ENCODE peak calls at places on chromosomes 1 and 21, in eight cellular contexts. One of them, this sample, is unnamed.
A peak's percentile ranks its signal among the peaks of the same experiment; 100 is the strongest.

GRCh38 chr1:2320001-2320400 is 71.4 kb downstream of the MORN1 start:
- DNase-seq in NCI-H1694: no peak
- DNase-seq in iris pigment epithelial cell: no peak
- DNase-seq in amniotic stem cell: no peak
- DNase-seq in activated T-helper 2 cell treated with anti-CD3 and anti-CD28 coated beads, Interferon-gamma antibody, Interleukin-2, Interleukin-4, amounts not matched to agents 10 μg/mL and 5 μg/mL and 100 μg/mL, durations not matched to agents 14 hours and 24 hours and 36 hours: no peak
- DNase-seq in SK-N-SH: no peak
- DNase-seq in stimulated activated CD8-positive, alpha-beta memory T cell treated with anti-CD3 and anti-CD28 coated beads, Interleukin-4, amount 100 ng/mL, for 1 hour: no peak
- DNase-seq in progenitor cell of endocrine pancreas: no peak
- DNase-seq in this sample: no peak

GRCh38 chr1:19209439-19209989 is 552 bp downstream of the UBR4 start:
- DNase-seq in SK-N-SH: peak; percentile 36
- DNase-seq in amniotic stem cell: no peak
- DNase-seq in iris pigment epithelial cell: peak; percentile 74
- DNase-seq in progenitor cell of endocrine pancreas: no peak
- DNase-seq in activated T-helper 2 cell treated with anti-CD3 and anti-CD28 coated beads, Interferon-gamma antibody, Interleukin-2, Interleukin-4, amounts not matched to agents 10 μg/mL and 5 μg/mL and 100 μg/mL, durations not matched to agents 14 hours and 24 hours and 36 hours: peak; percentile 44
- DNase-seq in NCI-H1694: no peak
- DNase-seq in stimulated activated CD8-positive, alpha-beta memory T cell treated with anti-CD3 and anti-CD28 coated beads, Interleukin-4, amount 100 ng/mL, for 1 hour: peak; percentile 5
- DNase-seq in this sample: peak; percentile 78

GRCh38 chr1:240235521-240236288 is 144.0 kb downstream of the FMN2 start:
- DNase-seq in amniotic stem cell: no peak
- DNase-seq in activated T-helper 2 cell treated with anti-CD3 and anti-CD28 coated beads, Interferon-gamma antibody, Interleukin-2, Interleukin-4, amounts not matched to agents 10 μg/mL and 5 μg/mL and 100 μg/mL, durations not matched to agents 14 hours and 24 hours and 36 hours: no peak
- DNase-seq in stimulated activated CD8-positive, alpha-beta memory T cell treated with anti-CD3 and anti-CD28 coated beads, Interleukin-4, amount 100 ng/mL, for 1 hour: no peak
- DNase-seq in NCI-H1694: no peak
- DNase-seq in progenitor cell of endocrine pancreas: no peak
- DNase-seq in iris pigment epithelial cell: peak; percentile 40
- DNase-seq in SK-N-SH: no peak
- DNase-seq in this sample: no peak

GRCh38 chr21:20789696-20790095 is 208.5 kb upstream of the NCAM2 start:
- DNase-seq in NCI-H1694: no peak
- DNase-seq in stimulated activated CD8-positive, alpha-beta memory T cell treated with anti-CD3 and anti-CD28 coated beads, Interleukin-4, amount 100 ng/mL, for 1 hour: no peak
- DNase-seq in amniotic stem cell: no peak
- DNase-seq in iris pigment epithelial cell: peak; percentile 4
- DNase-seq in activated T-helper 2 cell treated with anti-CD3 and anti-CD28 coated beads, Interferon-gamma antibody, Interleukin-2, Interleukin-4, amounts not matched to agents 10 μg/mL and 5 μg/mL and 100 μg/mL, durations not matched to agents 14 hours and 24 hours and 36 hours: no peak
- DNase-seq in progenitor cell of endocrine pancreas: no peak
- DNase-seq in SK-N-SH: no peak
- DNase-seq in this sample: no peak

GRCh38 chr1:201551096-201551495 is 12.2 kb downstream of the NAV1 start:
- DNase-seq in SK-N-SH: no peak
- DNase-seq in activated T-helper 2 cell treated with anti-CD3 and anti-CD28 coated beads, Interferon-gamma antibody, Interleukin-2, Interleukin-4, amounts not matched to agents 10 μg/mL and 5 μg/mL and 100 μg/mL, durations not matched to agents 14 hours and 24 hours and 36 hours: no peak
- DNase-seq in iris pigment epithelial cell: no peak
- DNase-seq in stimulated activated CD8-positive, alpha-beta memory T cell treated with anti-CD3 and anti-CD28 coated beads, Interleukin-4, amount 100 ng/mL, for 1 hour: no peak
- DNase-seq in NCI-H1694: no peak
- DNase-seq in progenitor cell of endocrine pancreas: no peak
- DNase-seq in amniotic stem cell: no peak
- DNase-seq in this sample: no peak

GRCh38 chr21:15820327-15820726 is 90.5 kb downstream of the USP25 start:
- DNase-seq in progenitor cell of endocrine pancreas: no peak
- DNase-seq in NCI-H1694: no peak
- DNase-seq in stimulated activated CD8-positive, alpha-beta memory T cell treated with anti-CD3 and anti-CD28 coated beads, Interleukin-4, amount 100 ng/mL, for 1 hour: no peak
- DNase-seq in amniotic stem cell: no peak
- DNase-seq in iris pigment epithelial cell: no peak
- DNase-seq in SK-N-SH: peak; percentile 2
- DNase-seq in activated T-helper 2 cell treated with anti-CD3 and anti-CD28 coated beads, Interferon-gamma antibody, Interleukin-2, Interleukin-4, amounts not matched to agents 10 μg/mL and 5 μg/mL and 100 μg/mL, durations not matched to agents 14 hours and 24 hours and 36 hours: no peak
- DNase-seq in this sample: no peak

GRCh38 chr1:114671011-114671938 is 1.4 kb upstream of the DENND2C start:
- DNase-seq in progenitor cell of endocrine pancreas: no peak
- DNase-seq in iris pigment epithelial cell: peak; percentile 16
- DNase-seq in SK-N-SH: peak; percentile 29
- DNase-seq in stimulated activated CD8-positive, alpha-beta memory T cell treated with anti-CD3 and anti-CD28 coated beads, Interleukin-4, amount 100 ng/mL, for 1 hour: no peak
- DNase-seq in activated T-helper 2 cell treated with anti-CD3 and anti-CD28 coated beads, Interferon-gamma antibody, Interleukin-2, Interleukin-4, amounts not matched to agents 10 μg/mL and 5 μg/mL and 100 μg/mL, durations not matched to agents 14 hours and 24 hours and 36 hours: no peak
- DNase-seq in NCI-H1694: peak; percentile 18
- DNase-seq in amniotic stem cell: peak; percentile 3
- DNase-seq in this sample: no peak

GRCh38 chr21:37704751-37705150 is 211.5 kb downstream of the KCNJ6 start:
- DNase-seq in SK-N-SH: no peak
- DNase-seq in stimulated activated CD8-positive, alpha-beta memory T cell treated with anti-CD3 and anti-CD28 coated beads, Interleukin-4, amount 100 ng/mL, for 1 hour: no peak
- DNase-seq in amniotic stem cell: no peak
- DNase-seq in activated T-helper 2 cell treated with anti-CD3 and anti-CD28 coated beads, Interferon-gamma antibody, Interleukin-2, Interleukin-4, amounts not matched to agents 10 μg/mL and 5 μg/mL and 100 μg/mL, durations not matched to agents 14 hours and 24 hours and 36 hours: no peak
- DNase-seq in NCI-H1694: no peak
- DNase-seq in iris pigment epithelial cell: no peak
- DNase-seq in progenitor cell of endocrine pancreas: no peak
- DNase-seq in this sample: no peak

GRCh38 chr21:42630626-42631025 is 22.8 kb upstream of the PDE9A start:
- DNase-seq in stimulated activated CD8-positive, alpha-beta memory T cell treated with anti-CD3 and anti-CD28 coated beads, Interleukin-4, amount 100 ng/mL, for 1 hour: no peak
- DNase-seq in activated T-helper 2 cell treated with anti-CD3 and anti-CD28 coated beads, Interferon-gamma antibody, Interleukin-2, Interleukin-4, amounts not matched to agents 10 μg/mL and 5 μg/mL and 100 μg/mL, durations not matched to agents 14 hours and 24 hours and 36 hours: no peak
- DNase-seq in progenitor cell of endocrine pancreas: no peak
- DNase-seq in amniotic stem cell: no peak
- DNase-seq in iris pigment epithelial cell: no peak
- DNase-seq in SK-N-SH: no peak
- DNase-seq in NCI-H1694: no peak
- DNase-seq in this sample: no peak

GRCh38 chr21:45630876-45631275 is 12.6 kb upstream of the PCBP3 start:
- DNase-seq in progenitor cell of endocrine pancreas: no peak
- DNase-seq in NCI-H1694: no peak
- DNase-seq in stimulated activated CD8-positive, alpha-beta memory T cell treated with anti-CD3 and anti-CD28 coated beads, Interleukin-4, amount 100 ng/mL, for 1 hour: no peak
- DNase-seq in iris pigment epithelial cell: no peak
- DNase-seq in activated T-helper 2 cell treated with anti-CD3 and anti-CD28 coated beads, Interferon-gamma antibody, Interleukin-2, Interleukin-4, amounts not matched to agents 10 μg/mL and 5 μg/mL and 100 μg/mL, durations not matched to agents 14 hours and 24 hours and 36 hours: no peak
- DNase-seq in amniotic stem cell: no peak
- DNase-seq in SK-N-SH: no peak
- DNase-seq in this sample: no peak

GRCh38 chr1:112713466-112714312 is 1.4 kb downstream of the PPM1J start:
- DNase-seq in SK-N-SH: no peak
- DNase-seq in NCI-H1694: no peak
- DNase-seq in iris pigment epithelial cell: no peak
- DNase-seq in amniotic stem cell: no peak
- DNase-seq in progenitor cell of endocrine pancreas: no peak
- DNase-seq in stimulated activated CD8-positive, alpha-beta memory T cell treated with anti-CD3 and anti-CD28 coated beads, Interleukin-4, amount 100 ng/mL, for 1 hour: no peak
- DNase-seq in activated T-helper 2 cell treated with anti-CD3 and anti-CD28 coated beads, Interferon-gamma antibody, Interleukin-2, Interleukin-4, amounts not matched to agents 10 μg/mL and 5 μg/mL and 100 μg/mL, durations not matched to agents 14 hours and 24 hours and 36 hours: no peak
- DNase-seq in this sample: no peak

GRCh38 chr1:192445849-192446489 is 129.2 kb downstream of the RGS21 start:
- DNase-seq in activated T-helper 2 cell treated with anti-CD3 and anti-CD28 coated beads, Interferon-gamma antibody, Interleukin-2, Interleukin-4, amounts not matched to agents 10 μg/mL and 5 μg/mL and 100 μg/mL, durations not matched to agents 14 hours and 24 hours and 36 hours: no peak
- DNase-seq in SK-N-SH: no peak
- DNase-seq in stimulated activated CD8-positive, alpha-beta memory T cell treated with anti-CD3 and anti-CD28 coated beads, Interleukin-4, amount 100 ng/mL, for 1 hour: peak; percentile 11
- DNase-seq in NCI-H1694: peak; percentile 29
- DNase-seq in iris pigment epithelial cell: peak; percentile 44
- DNase-seq in amniotic stem cell: no peak
- DNase-seq in progenitor cell of endocrine pancreas: peak; percentile 39
- DNase-seq in this sample: no peak

GRCh38 chr1:227411066-227411465 is 92.8 kb upstream of the CDC42BPA start:
- DNase-seq in progenitor cell of endocrine pancreas: no peak
- DNase-seq in stimulated activated CD8-positive, alpha-beta memory T cell treated with anti-CD3 and anti-CD28 coated beads, Interleukin-4, amount 100 ng/mL, for 1 hour: no peak
- DNase-seq in amniotic stem cell: no peak
- DNase-seq in activated T-helper 2 cell treated with anti-CD3 and anti-CD28 coated beads, Interferon-gamma antibody, Interleukin-2, Interleukin-4, amounts not matched to agents 10 μg/mL and 5 μg/mL and 100 μg/mL, durations not matched to agents 14 hours and 24 hours and 36 hours: no peak
- DNase-seq in SK-N-SH: no peak
- DNase-seq in NCI-H1694: no peak
- DNase-seq in iris pigment epithelial cell: peak; percentile 84
- DNase-seq in this sample: no peak

GRCh38 chr1:232973652-232974611 is 23.5 kb downstream of the NTPCR start:
- DNase-seq in activated T-helper 2 cell treated with anti-CD3 and anti-CD28 coated beads, Interferon-gamma antibody, Interleukin-2, Interleukin-4, amounts not matched to agents 10 μg/mL and 5 μg/mL and 100 μg/mL, durations not matched to agents 14 hours and 24 hours and 36 hours: no peak
- DNase-seq in amniotic stem cell: no peak
- DNase-seq in SK-N-SH: no peak
- DNase-seq in NCI-H1694: no peak
- DNase-seq in progenitor cell of endocrine pancreas: no peak
- DNase-seq in iris pigment epithelial cell: no peak
- DNase-seq in stimulated activated CD8-positive, alpha-beta memory T cell treated with anti-CD3 and anti-CD28 coated beads, Interleukin-4, amount 100 ng/mL, for 1 hour: no peak
- DNase-seq in this sample: no peak

GRCh38 chr1:38529337-38529860 is 330.2 kb downstream of the RRAGC start:
- DNase-seq in progenitor cell of endocrine pancreas: no peak
- DNase-seq in amniotic stem cell: no peak
- DNase-seq in iris pigment epithelial cell: no peak
- DNase-seq in NCI-H1694: no peak
- DNase-seq in activated T-helper 2 cell treated with anti-CD3 and anti-CD28 coated beads, Interferon-gamma antibody, Interleukin-2, Interleukin-4, amounts not matched to agents 10 μg/mL and 5 μg/mL and 100 μg/mL, durations not matched to agents 14 hours and 24 hours and 36 hours: no peak
- DNase-seq in SK-N-SH: no peak
- DNase-seq in stimulated activated CD8-positive, alpha-beta memory T cell treated with anti-CD3 and anti-CD28 coated beads, Interleukin-4, amount 100 ng/mL, for 1 hour: no peak
- DNase-seq in this sample: no peak

GRCh38 chr1:41496080-41497055 is 11.9 kb upstream of the EDN2 start:
- DNase-seq in NCI-H1694: no peak
- DNase-seq in amniotic stem cell: peak; percentile 54
- DNase-seq in stimulated activated CD8-positive, alpha-beta memory T cell treated with anti-CD3 and anti-CD28 coated beads, Interleukin-4, amount 100 ng/mL, for 1 hour: no peak
- DNase-seq in progenitor cell of endocrine pancreas: peak; percentile 65
- DNase-seq in iris pigment epithelial cell: peak; percentile 73
- DNase-seq in activated T-helper 2 cell treated with anti-CD3 and anti-CD28 coated beads, Interferon-gamma antibody, Interleukin-2, Interleukin-4, amounts not matched to agents 10 μg/mL and 5 μg/mL and 100 μg/mL, durations not matched to agents 14 hours and 24 hours and 36 hours: peak; percentile 27
- DNase-seq in SK-N-SH: no peak
- DNase-seq in this sample: peak; percentile 77

GRCh38 chr1:24392982-24393645 is 20.5 kb downstream of the STPG1 start:
- DNase-seq in SK-N-SH: no peak
- DNase-seq in progenitor cell of endocrine pancreas: no peak
- DNase-seq in iris pigment epithelial cell: no peak
- DNase-seq in NCI-H1694: no peak
- DNase-seq in amniotic stem cell: no peak
- DNase-seq in activated T-helper 2 cell treated with anti-CD3 and anti-CD28 coated beads, Interferon-gamma antibody, Interleukin-2, Interleukin-4, amounts not matched to agents 10 μg/mL and 5 μg/mL and 100 μg/mL, durations not matched to agents 14 hours and 24 hours and 36 hours: no peak
- DNase-seq in stimulated activated CD8-positive, alpha-beta memory T cell treated with anti-CD3 and anti-CD28 coated beads, Interleukin-4, amount 100 ng/mL, for 1 hour: no peak
- DNase-seq in this sample: no peak

GRCh38 chr1:168234846-168235547 is 9.2 kb downstream of the SFT2D2 start:
- DNase-seq in stimulated activated CD8-positive, alpha-beta memory T cell treated with anti-CD3 and anti-CD28 coated beads, Interleukin-4, amount 100 ng/mL, for 1 hour: no peak
- DNase-seq in SK-N-SH: peak; percentile 51
- DNase-seq in progenitor cell of endocrine pancreas: no peak
- DNase-seq in activated T-helper 2 cell treated with anti-CD3 and anti-CD28 coated beads, Interferon-gamma antibody, Interleukin-2, Interleukin-4, amounts not matched to agents 10 μg/mL and 5 μg/mL and 100 μg/mL, durations not matched to agents 14 hours and 24 hours and 36 hours: peak; percentile 51
- DNase-seq in iris pigment epithelial cell: peak; percentile 60
- DNase-seq in amniotic stem cell: no peak
- DNase-seq in NCI-H1694: peak; percentile 44
- DNase-seq in this sample: peak; percentile 53

GRCh38 chr1:111203681-111204210 is 3.3 kb upstream of the DENND2D start:
- DNase-seq in iris pigment epithelial cell: peak; percentile 56
- DNase-seq in activated T-helper 2 cell treated with anti-CD3 and anti-CD28 coated beads, Interferon-gamma antibody, Interleukin-2, Interleukin-4, amounts not matched to agents 10 μg/mL and 5 μg/mL and 100 μg/mL, durations not matched to agents 14 hours and 24 hours and 36 hours: peak; percentile 83
- DNase-seq in SK-N-SH: peak; percentile 62
- DNase-seq in NCI-H1694: no peak
- DNase-seq in amniotic stem cell: no peak
- DNase-seq in stimulated activated CD8-positive, alpha-beta memory T cell treated with anti-CD3 and anti-CD28 coated beads, Interleukin-4, amount 100 ng/mL, for 1 hour: peak; percentile 81
- DNase-seq in progenitor cell of endocrine pancreas: no peak
- DNase-seq in this sample: peak; percentile 86

GRCh38 chr1:10635385-10635896 is 160.7 kb downstream of the PEX14 start:
- DNase-seq in SK-N-SH: peak; percentile 49
- DNase-seq in iris pigment epithelial cell: peak; percentile 29
- DNase-seq in progenitor cell of endocrine pancreas: no peak
- DNase-seq in activated T-helper 2 cell treated with anti-CD3 and anti-CD28 coated beads, Interferon-gamma antibody, Interleukin-2, Interleukin-4, amounts not matched to agents 10 μg/mL and 5 μg/mL and 100 μg/mL, durations not matched to agents 14 hours and 24 hours and 36 hours: no peak
- DNase-seq in NCI-H1694: peak; percentile 71
- DNase-seq in stimulated activated CD8-positive, alpha-beta memory T cell treated with anti-CD3 and anti-CD28 coated beads, Interleukin-4, amount 100 ng/mL, for 1 hour: no peak
- DNase-seq in amniotic stem cell: no peak
- DNase-seq in this sample: no peak

GRCh38 chr21:42234464-42235241 is 15.7 kb downstream of the ABCG1 start:
- DNase-seq in progenitor cell of endocrine pancreas: peak; percentile 66
- DNase-seq in iris pigment epithelial cell: peak; percentile 34
- DNase-seq in stimulated activated CD8-positive, alpha-beta memory T cell treated with anti-CD3 and anti-CD28 coated beads, Interleukin-4, amount 100 ng/mL, for 1 hour: no peak
- DNase-seq in amniotic stem cell: no peak
- DNase-seq in NCI-H1694: no peak
- DNase-seq in SK-N-SH: peak; percentile 92
- DNase-seq in activated T-helper 2 cell treated with anti-CD3 and anti-CD28 coated beads, Interferon-gamma antibody, Interleukin-2, Interleukin-4, amounts not matched to agents 10 μg/mL and 5 μg/mL and 100 μg/mL, durations not matched to agents 14 hours and 24 hours and 36 hours: peak; percentile 79
- DNase-seq in this sample: peak; percentile 80

GRCh38 chr1:211711313-211711712 is 35.9 kb upstream of the NEK2 start:
- DNase-seq in activated T-helper 2 cell treated with anti-CD3 and anti-CD28 coated beads, Interferon-gamma antibody, Interleukin-2, Interleukin-4, amounts not matched to agents 10 μg/mL and 5 μg/mL and 100 μg/mL, durations not matched to agents 14 hours and 24 hours and 36 hours: no peak
- DNase-seq in NCI-H1694: no peak
- DNase-seq in amniotic stem cell: no peak
- DNase-seq in iris pigment epithelial cell: no peak
- DNase-seq in stimulated activated CD8-positive, alpha-beta memory T cell treated with anti-CD3 and anti-CD28 coated beads, Interleukin-4, amount 100 ng/mL, for 1 hour: no peak
- DNase-seq in SK-N-SH: no peak
- DNase-seq in progenitor cell of endocrine pancreas: no peak
- DNase-seq in this sample: no peak

GRCh38 chr1:113074237-113074636 is 1.2 kb downstream of the LRIG2 start:
- DNase-seq in activated T-helper 2 cell treated with anti-CD3 and anti-CD28 coated beads, Interferon-gamma antibody, Interleukin-2, Interleukin-4, amounts not matched to agents 10 μg/mL and 5 μg/mL and 100 μg/mL, durations not matched to agents 14 hours and 24 hours and 36 hours: no peak
- DNase-seq in SK-N-SH: no peak
- DNase-seq in stimulated activated CD8-positive, alpha-beta memory T cell treated with anti-CD3 and anti-CD28 coated beads, Interleukin-4, amount 100 ng/mL, for 1 hour: no peak
- DNase-seq in progenitor cell of endocrine pancreas: no peak
- DNase-seq in iris pigment epithelial cell: peak; percentile 55
- DNase-seq in NCI-H1694: no peak
- DNase-seq in amniotic stem cell: no peak
- DNase-seq in this sample: no peak

GRCh38 chr1:14571810-14572767 is 26.4 kb upstream of the KAZN start:
- DNase-seq in amniotic stem cell: no peak
- DNase-seq in stimulated activated CD8-positive, alpha-beta memory T cell treated with anti-CD3 and anti-CD28 coated beads, Interleukin-4, amount 100 ng/mL, for 1 hour: no peak
- DNase-seq in iris pigment epithelial cell: no peak
- DNase-seq in SK-N-SH: peak; percentile 44
- DNase-seq in progenitor cell of endocrine pancreas: no peak
- DNase-seq in NCI-H1694: no peak
- DNase-seq in activated T-helper 2 cell treated with anti-CD3 and anti-CD28 coated beads, Interferon-gamma antibody, Interleukin-2, Interleukin-4, amounts not matched to agents 10 μg/mL and 5 μg/mL and 100 μg/mL, durations not matched to agents 14 hours and 24 hours and 36 hours: no peak
- DNase-seq in this sample: no peak

GRCh38 chr1:21647431-21648373 is 21.5 kb downstream of the RAP1GAP start:
- DNase-seq in progenitor cell of endocrine pancreas: peak; percentile 68
- DNase-seq in NCI-H1694: no peak
- DNase-seq in activated T-helper 2 cell treated with anti-CD3 and anti-CD28 coated beads, Interferon-gamma antibody, Interleukin-2, Interleukin-4, amounts not matched to agents 10 μg/mL and 5 μg/mL and 100 μg/mL, durations not matched to agents 14 hours and 24 hours and 36 hours: peak; percentile 35
- DNase-seq in iris pigment epithelial cell: peak; percentile 68
- DNase-seq in amniotic stem cell: no peak
- DNase-seq in stimulated activated CD8-positive, alpha-beta memory T cell treated with anti-CD3 and anti-CD28 coated beads, Interleukin-4, amount 100 ng/mL, for 1 hour: no peak
- DNase-seq in SK-N-SH: no peak
- DNase-seq in this sample: peak; percentile 34

GRCh38 chr1:184409011-184409410 is 22.2 kb downstream of the C1orf21 start:
- DNase-seq in amniotic stem cell: no peak
- DNase-seq in iris pigment epithelial cell: peak; percentile 66
- DNase-seq in stimulated activated CD8-positive, alpha-beta memory T cell treated with anti-CD3 and anti-CD28 coated beads, Interleukin-4, amount 100 ng/mL, for 1 hour: no peak
- DNase-seq in SK-N-SH: no peak
- DNase-seq in NCI-H1694: no peak
- DNase-seq in activated T-helper 2 cell treated with anti-CD3 and anti-CD28 coated beads, Interferon-gamma antibody, Interleukin-2, Interleukin-4, amounts not matched to agents 10 μg/mL and 5 μg/mL and 100 μg/mL, durations not matched to agents 14 hours and 24 hours and 36 hours: no peak
- DNase-seq in progenitor cell of endocrine pancreas: no peak
- DNase-seq in this sample: no peak